ENCODE peak calls at places on chromosomes 13 and 19, in eight cellular contexts. W, J, N, C, K, Q, R and O are unnamed samples.

GRCh38 chr13:57286511-57287098 is 119.6 kb downstream of the PRR20E start:
- DNase-seq in W (no peak), J (no peak), N (no peak), C (no peak), K (no peak), Q (peak), R (no peak), O (no peak)

GRCh38 chr13:49220856-49221614 is 897 bp downstream of the MLNR start:
- DNase-seq in W (peak), J (no peak), N (no peak), C (no peak), K (no peak), Q (peak), R (no peak), O (no peak)

GRCh38 chr13:110265341-110265681 is 41.6 kb downstream of the COL4A1 start:
- DNase-seq in W (no peak), J (no peak), N (no peak), C (no peak), K (no peak), Q (peak), R (no peak), O (no peak)

GRCh38 chr19:19064098-19064722 is 416 bp downstream of the SLC25A42 start:
- DNase-seq in W (no peak), J (no peak), N (no peak), C (no peak), K (no peak), Q (no peak), R (no peak), O (no peak)

GRCh38 chr13:43661321-43661720 is 125.5 kb downstream of the ENOX1 start:
- DNase-seq in W (no peak), J (no peak), N (no peak), C (no peak), K (no peak), Q (no peak), R (no peak), O (no peak)

GRCh38 chr13:31797154-31797775 is 57.9 kb downstream of the RXFP2 start:
- DNase-seq in W (peak), J (peak), N (peak), C (no peak), K (peak), Q (peak), R (peak), O (no peak)

GRCh38 chr13:73677041-73677589 is 457.1 kb downstream of the KLF12 start:
- DNase-seq in W (peak), J (no peak), N (peak), C (no peak), K (peak), Q (no peak), R (peak), O (no peak)

GRCh38 chr19:52991484-52991883 is 22.2 kb upstream of the ERVV-1 start:
- DNase-seq in W (peak), J (no peak), N (peak), C (no peak), K (peak), Q (no peak), R (peak), O (no peak)

GRCh38 chr13:106530209-106530906 is 5.1 kb downstream of the EFNB2 start:
- DNase-seq in W (no peak), J (no peak), N (no peak), C (no peak), K (no peak), Q (peak), R (peak), O (no peak)

DNA sequence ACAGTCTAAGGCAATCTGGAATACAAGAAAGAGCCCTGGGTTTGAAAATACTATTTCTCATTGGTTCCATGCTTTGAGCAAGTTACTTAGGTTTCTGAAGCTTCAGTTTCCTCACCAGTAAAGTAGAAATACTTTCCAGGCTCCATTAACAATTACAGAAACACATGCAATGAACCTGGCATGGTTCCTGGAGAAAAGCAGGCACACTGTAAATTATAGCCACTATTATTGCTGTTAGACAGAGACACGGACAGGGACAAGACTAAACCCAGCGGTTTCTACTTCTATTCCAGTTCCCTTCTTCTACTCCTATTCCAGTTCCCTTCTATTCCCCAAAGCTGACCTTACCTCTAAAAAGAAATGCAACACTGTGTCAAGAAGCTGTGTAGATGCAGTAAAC is 41.2 kb downstream of the MIPEP start:
- DNase-seq in W (no peak), J (no peak), N (no peak), C (no peak), K (no peak), Q (no peak), R (no peak), O (no peak)
- H3K4me2 ChIP-seq in W (no peak), J (no peak), N (no peak), C (peak), K (no peak), Q (no peak), R (no peak), O (peak)

GRCh38 chr13:92591117-92591516 is 635.5 kb upstream of the GPC6 start:
- DNase-seq in W (no peak), J (no peak), N (no peak), C (no peak), K (no peak), Q (no peak), R (no peak), O (no peak)
- H3K4me2 ChIP-seq in W (no peak), J (no peak), N (peak), C (no peak), K (no peak), Q (no peak), R (no peak), O (no peak)

GRCh38 chr19:17304386-17305047 is 1.2 kb upstream of the MRPL34 start:
- DNase-seq in W (no peak), J (no peak), N (no peak), C (no peak), K (no peak), Q (no peak), R (no peak), O (no peak)
- H3K4me2 ChIP-seq in W (no peak), J (no peak), N (no peak), C (peak), K (no peak), Q (no peak), R (peak), O (no peak)

DNA sequence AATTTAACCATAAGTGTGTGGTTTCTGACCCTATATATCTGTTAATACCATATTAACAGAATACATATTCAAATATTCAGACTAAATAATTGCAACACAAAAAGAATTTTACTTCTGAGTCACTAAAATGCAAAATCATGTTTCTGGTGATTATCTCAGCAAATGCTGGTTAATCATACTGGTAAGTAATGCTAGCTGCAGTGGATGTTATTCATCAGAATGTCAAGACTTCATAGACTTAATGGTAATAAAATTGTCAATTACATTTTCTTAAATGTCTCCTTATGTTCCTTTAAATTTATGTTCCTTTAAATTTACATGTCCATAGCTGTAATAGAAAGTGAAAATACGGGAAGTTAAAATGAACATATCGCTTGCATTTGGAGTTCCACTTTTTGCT is 853.1 kb downstream of the SLITRK6 start:
- DNase-seq in W (no peak), J (no peak), N (no peak), C (no peak), K (peak), Q (no peak), R (no peak), O (peak)
- H3K4me2 ChIP-seq in W (no peak), J (no peak), N (no peak), C (no peak), K (no peak), Q (no peak), R (no peak), O (peak)

DNA sequence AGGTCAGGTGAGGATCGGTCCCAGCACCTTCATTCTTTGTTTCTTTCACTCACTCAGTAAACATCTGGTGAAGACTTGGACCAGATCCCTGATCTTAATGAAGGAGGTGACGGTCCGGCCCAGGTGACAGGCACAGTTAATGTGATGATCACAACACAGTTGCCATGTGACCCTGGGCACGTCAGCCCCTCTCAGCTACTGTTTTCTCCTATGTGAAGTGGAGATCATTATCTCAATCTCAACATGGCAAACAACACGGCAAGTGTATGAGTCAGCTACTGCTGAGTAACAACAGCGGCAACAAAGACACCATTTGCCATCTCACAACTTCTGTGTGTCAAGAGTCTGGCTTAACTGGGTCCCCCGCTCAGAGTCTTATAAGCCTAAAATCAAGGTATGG is 74.6 kb downstream of the GNG7 start:
- DNase-seq in W (peak), J (no peak), N (peak), C (no peak), K (peak), Q (no peak), R (peak), O (no peak)
- H3K4me2 ChIP-seq in W (peak), J (no peak), N (peak), C (peak), K (peak), Q (no peak), R (peak), O (no peak)

GRCh38 chr19:33443638-33444195 is 70.2 kb downstream of the CEBPG start:
- DNase-seq in W (no peak), J (no peak), N (no peak), C (no peak), K (no peak), Q (no peak), R (no peak), O (no peak)
- H3K4me2 ChIP-seq in W (no peak), J (no peak), N (no peak), C (no peak), K (no peak), Q (no peak), R (no peak), O (no peak)